ENCODE peak calls at places on chromosome 2, in seven cellular contexts. P is H1, V is IMR-90, N is mesendoderm, M is H9, L is mesenchymal stem cell, W is trophoblast cell. C is an unnamed sample. For H3K27me3, the result is how much of the 10 kb centered on the place peaks cover.

GRCh38 chr2:26503238-26503880 is 25.4 kb upstream of the OTOF start:
- DNase-seq in P (peak), V (peak), N (peak), M (peak), L (peak), W (peak), C (peak)

GRCh38 chr2:221426929-221427328 is 145.2 kb downstream of the EPHA4 start:
- DNase-seq in P (no peak), V (no peak), N (no peak), M (no peak), L (no peak), W (no peak), C (no peak)

GRCh38 chr2:133317161-133317560 is 251.1 kb downstream of the NCKAP5 start:
- DNase-seq in P (no peak), V (no peak), N (no peak), M (no peak), L (no peak), W (no peak), C (no peak)

GRCh38 chr2:36489296-36489695 is 108.7 kb downstream of the FEZ2 start:
- DNase-seq in P (no peak), V (peak), N (peak), M (no peak), L (peak), W (peak), C (no peak)

GRCh38 chr2:234950730-234951385 is 959 bp upstream of the SH3BP4 start:
- DNase-seq in P (no peak), V (peak), N (peak), M (no peak), L (peak), W (peak), C (no peak)

GRCh38 chr2:118003396-118003824 is 10.5 kb downstream of the CCDC93 start:
- DNase-seq in P (peak), V (peak), N (peak), M (peak), L (peak), W (peak), C (peak)

GRCh38 chr2:56009758-56010534 is 86.4 kb upstream of the EFEMP1 start:
- DNase-seq in P (no peak), V (peak), N (peak), M (no peak), L (peak), W (no peak), C (no peak)

GRCh38 chr2:224041554-224041953 is 2.5 kb upstream of the SERPINE2 start:
- DNase-seq in P (no peak), V (no peak), N (no peak), M (no peak), L (no peak), W (no peak), C (no peak)

GRCh38 chr2:236971131-236971850 is 114.4 kb upstream of the COPS8 start:
- DNase-seq in P (no peak), V (peak), N (no peak), M (no peak), L (no peak), W (no peak), C (no peak)

GRCh38 chr2:88638743-88639142 is 11.5 kb upstream of the EIF2AK3 start:
- DNase-seq in P (no peak), V (no peak), N (no peak), M (no peak), L (no peak), W (no peak), C (no peak)

GRCh38 chr2:97740590-97741182 is 27.3 kb downstream of the ZAP70 start:
- DNase-seq in P (peak), V (peak), N (peak), M (peak), L (no peak), W (peak), C (peak)

GRCh38 chr2:197078535-197078934 is 152.0 kb upstream of the PGAP1 start:
- DNase-seq in P (no peak), V (no peak), N (no peak), M (no peak), L (no peak), W (no peak), C (no peak)

GRCh38 chr2:70403267-70404053 is 101.6 kb upstream of the FAM136A start:
- DNase-seq in P (no peak), V (no peak), N (peak), M (no peak), L (no peak), W (no peak), C (no peak)

GRCh38 chr2:76464310-76464709 is 753.6 kb upstream of the GCFC2 start:
- DNase-seq in P (no peak), V (no peak), N (peak), M (no peak), L (peak), W (peak), C (no peak)

GRCh38 chr2:75548036-75548573 is 12.6 kb downstream of the EVA1A start:
- DNase-seq in P (peak), V (peak), N (no peak), M (no peak), L (peak), W (no peak), C (no peak)

GRCh38 chr2:12636837-12637581 is 79.7 kb upstream of the TRIB2 start:
- DNase-seq in P (no peak), V (peak), N (no peak), M (no peak), L (peak), W (no peak), C (no peak)

GRCh38 chr2:205474746-205475145 is 207.6 kb upstream of the NRP2 start:
- DNase-seq in P (no peak), V (peak), N (no peak), M (no peak), L (no peak), W (no peak), C (no peak)

GRCh38 chr2:45276914-45277313 is 267.7 kb upstream of the SIX2 start:
- DNase-seq in P (no peak), V (no peak), N (no peak), M (no peak), L (no peak), W (no peak), C (no peak)

GRCh38 chr2:147040585-147041494 is 804.0 kb upstream of the ACVR2A start:
- DNase-seq in P (no peak), V (no peak), N (no peak), M (no peak), L (no peak), W (no peak), C (no peak)

GRCh38 chr2:144875996-144876395 is 356.1 kb upstream of the ZEB2 start:
- DNase-seq in P (no peak), V (no peak), N (no peak), M (no peak), L (no peak), W (no peak), C (no peak)

GRCh38 chr2:238096311-238097011 is 3.7 kb upstream of the ESPNL start:
- DNase-seq in P (peak), V (no peak), N (no peak), M (peak), L (no peak), W (peak), C (no peak)

GRCh38 chr2:210965472-210965871 is 409.1 kb downstream of the CPS1 start:
- DNase-seq in P (no peak), V (no peak), N (no peak), M (no peak), L (no peak), W (no peak), C (no peak)

GRCh38 chr2:240244543-240244942 is 104.1 kb upstream of the OTOS start:
- DNase-seq in P (no peak), V (no peak), N (no peak), M (no peak), L (peak), W (no peak), C (no peak)

GRCh38 chr2:80022018-80022417 is 282.5 kb downstream of the LRRTM1 start:
- DNase-seq in P (no peak), V (no peak), N (no peak), M (no peak), L (no peak), W (no peak), C (no peak)

GRCh38 chr2:16324971-16325612 is 340.5 kb downstream of the CYRIA start:
- DNase-seq in P (no peak), V (no peak), N (peak), M (no peak), L (no peak), W (no peak), C (no peak)

GRCh38 chr2:40240067-40240466 is 211.8 kb downstream of the SLC8A1 start:
- DNase-seq in P (no peak), V (peak), N (no peak), M (no peak), L (peak), W (no peak), C (no peak)

GRCh38 chr2:8399731-8400130 is 282.1 kb upstream of the ID2 start:
- DNase-seq in P (no peak), V (no peak), N (no peak), M (no peak), L (no peak), W (no peak), C (no peak)

GRCh38 chr2:56523815-56524214 is 340.0 kb downstream of the CCDC85A start:
- DNase-seq in P (no peak), V (no peak), N (no peak), M (no peak), L (no peak), W (no peak), C (no peak)

GRCh38 chr2:12649602-12650400 is 66.9 kb upstream of the TRIB2 start:
- DNase-seq in P (no peak), V (no peak), N (no peak), M (no peak), L (no peak), W (no peak), C (no peak)

GRCh38 chr2:165293439-165294420 is 54.5 kb downstream of the SCN2A start:
- DNase-seq in P (no peak), V (peak), N (peak), M (peak), L (peak), W (peak), C (peak)

GRCh38 chr2:119264781-119265692 is 41.4 kb downstream of the STEAP3 start:
- DNase-seq in P (peak), V (peak), N (peak), M (peak), L (peak), W (peak), C (no peak)

GRCh38 chr2:39696072-39696471 is 30.4 kb downstream of the TMEM178A start:
- DNase-seq in P (no peak), V (peak), N (peak), M (no peak), L (peak), W (no peak), C (peak)

GRCh38 chr2:2867371-2867770 is 510.2 kb downstream of the EIPR1 start:
- DNase-seq in P (no peak), V (no peak), N (no peak), M (no peak), L (no peak), W (no peak), C (no peak)
- H3K27me3 ChIP-seq in P (under half), V (under half), N (under half), M (under half), L (under half), W (under half), C (under half)

DNA sequence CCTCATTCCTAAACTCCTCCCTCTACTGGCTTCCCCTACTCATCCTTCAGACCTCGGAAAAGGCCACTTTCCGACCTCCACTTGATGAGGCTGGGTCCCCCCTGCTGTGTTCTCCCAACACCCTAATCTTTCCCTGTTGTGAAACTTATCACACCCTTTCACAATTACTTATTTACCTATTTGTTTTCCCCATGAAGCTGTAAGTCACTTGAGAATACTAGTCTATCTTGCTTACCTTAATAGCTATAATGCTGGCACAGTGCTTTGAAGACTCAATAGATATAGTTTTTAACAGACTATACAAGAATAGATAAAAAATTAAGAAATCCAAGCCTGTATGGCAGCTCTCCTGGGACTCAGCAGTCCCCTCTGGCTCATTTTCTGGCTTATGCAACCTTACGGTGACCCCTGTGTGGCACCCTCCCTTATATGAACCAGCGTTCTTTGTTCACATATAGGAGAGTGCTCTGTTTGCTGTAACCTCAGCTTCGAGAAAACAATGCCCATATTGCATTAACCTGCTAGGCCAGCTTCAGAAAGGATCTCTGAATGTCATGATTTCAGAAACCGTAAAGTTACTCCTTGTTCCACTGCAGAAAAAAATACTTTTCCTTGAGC is 220.4 kb upstream of the PKDCC start:
- DNase-seq in P (no peak), V (no peak), N (peak), M (no peak), L (no peak), W (no peak), C (no peak)
- H2BK120ac ChIP-seq in P (no peak), V (no peak), N (no peak), M (no peak), L (no peak), W (peak), C (no peak)

GRCh38 chr2:176112375-176113302 is 3.9 kb upstream of the HOXD10 start:
- DNase-seq in P (peak), V (no peak), N (no peak), M (peak), L (no peak), W (no peak), C (no peak)
- H3K27me3 ChIP-seq in P (half or more), V (half or more), N (half or more), M (half or more), L (half or more), W (half or more), C (half or more)

DNA sequence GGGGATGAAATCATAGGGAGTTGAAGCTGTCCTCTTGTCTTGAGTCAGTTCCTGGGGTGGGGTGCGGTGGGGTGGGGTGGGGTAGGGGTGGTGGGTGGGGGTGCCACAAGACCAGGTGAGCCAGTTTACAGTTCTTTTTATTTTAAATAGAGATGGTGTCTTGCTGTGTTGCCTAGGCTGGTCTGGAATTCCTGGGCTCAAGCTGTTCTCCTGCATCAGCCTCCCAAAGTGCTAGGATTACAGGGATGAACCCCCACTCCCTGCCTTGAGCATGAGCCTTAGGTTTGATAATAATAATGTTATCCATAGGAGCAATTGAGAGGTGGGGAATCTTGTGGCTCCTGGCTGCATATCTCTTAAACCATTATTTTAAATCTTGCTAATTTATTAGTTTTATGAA is 183.1 kb upstream of the ALPP start:
- DNase-seq in P (no peak), V (no peak), N (no peak), M (no peak), L (no peak), W (no peak), C (no peak)
- H2BK120ac ChIP-seq in P (no peak), V (no peak), N (no peak), M (no peak), L (no peak), W (no peak), C (no peak)

GRCh38 chr2:218861645-218862318 is 2.2 kb downstream of the WNT6 start:
- DNase-seq in P (no peak), V (no peak), N (no peak), M (no peak), L (no peak), W (no peak), C (no peak)
- H3K27me3 ChIP-seq in P (half or more), V (half or more), N (under half), M (half or more), L (half or more), W (under half), C (under half)

GRCh38 chr2:120673205-120673550 is 62.5 kb upstream of the GLI2 start:
- DNase-seq in P (no peak), V (no peak), N (no peak), M (no peak), L (no peak), W (no peak), C (no peak)
- H2BK120ac ChIP-seq in P (no peak), V (peak), N (no peak), M (no peak), L (no peak), W (no peak), C (no peak)

GRCh38 chr2:230995821-230996220 is at the start of gene SPATA3:
- DNase-seq in P (no peak), V (no peak), N (no peak), M (no peak), L (no peak), W (no peak), C (no peak)
- H3K27me3 ChIP-seq in P (under half), V (under half), N (under half), M (under half), L (half or more), W (under half), C (under half)

C was measured in neuronal stem cell.